ENCODE peak calls at places on chromosomes 11 and 22, in four cellular contexts. One of them, this sample, is unnamed.

GRCh38 chr22:37330200-37331033 is 48.1 kb downstream of the CYTH4 start:
- DNase-seq in IMR-90: peak; percentile 90
- DNase-seq in heart left ventricle: no peak
- DNase-seq in transverse colon: peak; percentile 22
- DNase-seq in this sample: peak; percentile 32

GRCh38 chr11:110837535-110838127 is 125.4 kb upstream of the ARHGAP20 start:
- DNase-seq in IMR-90: no peak
- DNase-seq in heart left ventricle: no peak
- DNase-seq in transverse colon: no peak
- DNase-seq in this sample: no peak

GRCh38 chr11:86515297-86516094 is 140.8 kb downstream of the CCDC81 start:
- DNase-seq in IMR-90: peak; percentile 91
- DNase-seq in heart left ventricle: no peak
- DNase-seq in transverse colon: no peak
- DNase-seq in this sample: no peak

GRCh38 chr11:2663915-2664314 is 35.9 kb downstream of the KCNQ1OT1 start:
- DNase-seq in IMR-90: no peak
- DNase-seq in heart left ventricle: no peak
- DNase-seq in transverse colon: no peak
- DNase-seq in this sample: no peak

GRCh38 chr11:127600674-127601073 is 600.1 kb upstream of the KIRREL3 start:
- DNase-seq in IMR-90: no peak
- DNase-seq in heart left ventricle: no peak
- DNase-seq in transverse colon: no peak
- DNase-seq in this sample: no peak

GRCh38 chr22:45397806-45398205 is 15.6 kb downstream of the SMC1B start:
- DNase-seq in IMR-90: no peak
- DNase-seq in heart left ventricle: no peak
- DNase-seq in transverse colon: no peak
- DNase-seq in this sample: no peak

GRCh38 chr11:20070459-20070858 is 89.8 kb downstream of the DBX1 start:
- DNase-seq in IMR-90: peak; percentile 74
- DNase-seq in heart left ventricle: no peak
- DNase-seq in transverse colon: no peak
- DNase-seq in this sample: no peak

GRCh38 chr11:61111786-61112517 is 9.7 kb downstream of the CD5 start:
- DNase-seq in IMR-90: no peak
- DNase-seq in heart left ventricle: no peak
- DNase-seq in transverse colon: no peak
- DNase-seq in this sample: no peak

GRCh38 chr11:8049084-8049483 is 31.9 kb upstream of the TUB start:
- DNase-seq in IMR-90: no peak
- DNase-seq in heart left ventricle: no peak
- DNase-seq in transverse colon: no peak
- DNase-seq in this sample: no peak

GRCh38 chr11:126697937-126698336 is 302.6 kb downstream of the KIRREL3 start:
- DNase-seq in IMR-90: no peak
- DNase-seq in heart left ventricle: no peak
- DNase-seq in transverse colon: no peak
- DNase-seq in this sample: no peak

GRCh38 chr11:74025467-74026166 is 16.7 kb upstream of the UCP3 start:
- DNase-seq in IMR-90: peak; percentile 61
- DNase-seq in heart left ventricle: no peak
- DNase-seq in transverse colon: no peak
- DNase-seq in this sample: no peak

GRCh38 chr22:49086181-49086580 is 741.5 kb downstream of the BRD1 start:
- DNase-seq in IMR-90: no peak
- DNase-seq in heart left ventricle: no peak
- DNase-seq in transverse colon: no peak
- DNase-seq in this sample: no peak
- H3K27me3 ChIP-seq in IMR-90: no peaks in the 10 kb centered on the region
- H3K27me3 ChIP-seq in heart left ventricle: peaks cover 2% of the 10 kb centered on the region
- H3K27me3 ChIP-seq in transverse colon: no peaks in the 10 kb centered on the region
- H3K27me3 ChIP-seq in this sample: no peaks in the 10 kb centered on the region

GRCh38 chr11:64774144-64774543 is 4.2 kb downstream of the SF1 start:
- DNase-seq in IMR-90: no peak
- DNase-seq in heart left ventricle: no peak
- DNase-seq in transverse colon: no peak
- DNase-seq in this sample: peak; percentile 72
- H3K36me3 ChIP-seq in IMR-90: peaks cover 58% of the 10 kb centered on the region
- H3K36me3 ChIP-seq in heart left ventricle: peaks cover 77% of the 10 kb centered on the region
- H3K36me3 ChIP-seq in transverse colon: peaks cover 74% of the 10 kb centered on the region
- H3K36me3 ChIP-seq in this sample: no peaks in the 10 kb centered on the region

GRCh38 chr11:442611-443081 is 835 bp upstream of the ANO9 start:
- DNase-seq in IMR-90: no peak
- DNase-seq in heart left ventricle: no peak
- DNase-seq in transverse colon: no peak
- DNase-seq in this sample: no peak

GRCh38 chr11:441043-441417 is 781 bp downstream of the ANO9 start:
- DNase-seq in IMR-90: no peak
- DNase-seq in heart left ventricle: peak; percentile 21
- DNase-seq in transverse colon: no peak
- DNase-seq in this sample: no peak

GRCh38 chr11:440065-441042 is 1.5 kb downstream of the ANO9 start:
- DNase-seq in IMR-90: no peak
- DNase-seq in heart left ventricle: no peak
- DNase-seq in transverse colon: peak; percentile 66
- DNase-seq in this sample: no peak

GRCh38 chr11:443542-444199 is 1.9 kb upstream of the ANO9 start:
- DNase-seq in IMR-90: peak; percentile 12
- DNase-seq in heart left ventricle: peak; percentile 27
- DNase-seq in transverse colon: no peak
- DNase-seq in this sample: no peak

GRCh38 chr11:441418-442274 is at the start of gene ANO9:
- DNase-seq in IMR-90: no peak
- DNase-seq in heart left ventricle: no peak
- DNase-seq in transverse colon: peak; percentile 87
- DNase-seq in this sample: no peak
- TF ChIP-seq POLR2A in IMR-90: no peak
- TF ChIP-seq POLR2A in heart left ventricle: no peak
- TF ChIP-seq POLR2A in transverse colon: peak; percentile 57
- TF ChIP-seq POLR2A in this sample: no peak

DNA sequence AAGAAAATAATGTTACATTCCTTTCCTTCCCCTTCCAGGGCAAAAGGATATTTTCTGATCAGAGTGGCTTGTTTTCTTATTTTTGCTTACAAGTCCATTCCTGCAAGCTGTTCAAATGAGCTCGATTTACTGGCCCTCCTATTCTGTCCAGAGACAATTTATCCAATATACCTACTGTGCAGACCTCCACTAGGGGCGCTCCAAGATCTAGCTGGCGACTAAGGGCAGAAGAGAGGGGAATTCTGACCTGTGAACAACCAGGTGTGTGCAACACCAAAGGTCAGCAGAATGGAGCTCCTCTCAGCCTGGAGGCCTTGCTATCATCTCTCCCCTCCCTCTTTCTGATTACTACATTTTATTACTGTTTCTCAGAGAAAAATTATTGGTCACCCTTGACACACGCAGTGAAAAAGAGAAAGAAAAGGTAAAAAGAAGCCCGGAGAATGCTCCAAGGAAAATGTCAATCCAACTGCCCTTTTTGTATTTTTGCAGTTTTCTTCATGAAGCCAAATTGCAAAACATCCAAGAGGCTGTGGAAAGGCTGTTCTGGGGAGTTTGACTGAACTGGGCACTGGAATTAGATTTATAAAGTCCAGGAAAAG is 3.2 kb downstream of the SEZ6L start:
- DNase-seq in IMR-90: peak; percentile 4
- DNase-seq in heart left ventricle: no peak
- DNase-seq in transverse colon: peak; percentile 33
- DNase-seq in this sample: peak; percentile 52
- H3K27me3 ChIP-seq in IMR-90: peaks cover 14% of the 10 kb centered on the region
- H3K27me3 ChIP-seq in heart left ventricle: peaks cover 47% of the 10 kb centered on the region
- H3K27me3 ChIP-seq in transverse colon: peaks cover 74% of the 10 kb centered on the region
- H3K27me3 ChIP-seq in this sample: no peaks in the 10 kb centered on the region

This sample was measured in testis.